ENCODE peak calls at places on chromosomes 11 and 22, in five cellular contexts. S is uterus, K is GF-D8, E is left cardiac atrium, G is AG08396. P is an unnamed sample.
A peak's percentile ranks its signal among the peaks of the same experiment; 100 is the strongest.

GRCh38 chr11:126502159-126502558 is 146.7 kb downstream of the ST3GAL4 start:
- DNase-seq in S (no peak), K (no peak), E (no peak), G (no peak), P (no peak)

GRCh38 chr11:415640-416041 is 842 bp upstream of the SIGIRR start:
- DNase-seq in S (no peak), K (no peak), E (no peak), G (no peak), P (no peak)

GRCh38 chr11:72828692-72829101 is 14.5 kb downstream of the ATG16L2 start:
- DNase-seq in S (no peak), K (no peak), E (no peak), G (no peak), P (no peak)

GRCh38 chr11:76315182-76315853 is 65.6 kb downstream of the THAP12 start:
- DNase-seq in S (no peak), K (no peak), E (no peak), G (no peak), P (no peak)

GRCh38 chr22:20793386-20794131 is 19.6 kb downstream of the SERPIND1 start:
- DNase-seq in S (no peak), K (no peak), E (no peak), G (no peak), P (no peak)

GRCh38 chr11:45663486-45664375 is 1.7 kb downstream of the CHST1 start:
- DNase-seq in S (no peak), K (no peak), E (no peak), G (no peak), P (no peak)

GRCh38 chr22:39985383-39986045 is 9.2 kb upstream of the FAM83F start:
- DNase-seq in S (no peak), K (no peak), E (no peak), G (no peak), P (no peak)

GRCh38 chr11:117199061-117199915 is at the start of gene TAGLN:
- DNase-seq in S (peak; percentile 94), K (no peak), E (peak; percentile 89), G (peak; percentile 92), P (peak; percentile 83)

GRCh38 chr22:43923191-43923590 is 414 bp upstream of the PNPLA3 start:
- DNase-seq in S (no peak), K (peak; percentile 1), E (no peak), G (no peak), P (no peak)

GRCh38 chr22:25172153-25172552 is 27.5 kb upstream of the CRYBB3 start:
- DNase-seq in S (no peak), K (no peak), E (no peak), G (no peak), P (no peak)

GRCh38 chr11:107695446-107695845 is 16.4 kb downstream of the SLN start:
- DNase-seq in S (no peak), K (no peak), E (no peak), G (no peak), P (no peak)

GRCh38 chr22:45731798-45732495 is 60.3 kb downstream of the ATXN10 start:
- DNase-seq in S (no peak), K (no peak), E (no peak), G (no peak), P (peak; percentile 32)

GRCh38 chr11:119472186-119472855 is 49.3 kb upstream of the THY1 start:
- DNase-seq in S (no peak), K (no peak), E (no peak), G (no peak), P (no peak)

GRCh38 chr11:3905080-3905953 is 49.9 kb downstream of the STIM1 start:
- DNase-seq in S (no peak), K (peak; percentile 27), E (no peak), G (peak; percentile 65), P (peak; percentile 46)

GRCh38 chr11:2653930-2654739 is 45.7 kb downstream of the KCNQ1OT1 start:
- DNase-seq in S (no peak), K (no peak), E (no peak), G (peak; percentile 5), P (peak; percentile 20)

GRCh38 chr22:46710842-46711241 is 27.2 kb downstream of the CERK start:
- DNase-seq in S (no peak), K (no peak), E (no peak), G (no peak), P (no peak)

P was measured in left kidney.